ENCODE peak calls at places on chromosomes 1 and 21, in seven cellular contexts. One of them, this sample, is unnamed.

GRCh38 chr1:229844675-229845074 is 218.6 kb downstream of the URB2 start:
- DNase-seq in occipital lobe: no peak
- DNase-seq in epithelial cell of esophagus: peak
- DNase-seq in astrocyte: no peak
- DNase-seq in adrenal gland: no peak
- DNase-seq in cardiac fibroblast: no peak
- DNase-seq in MCF 10A: peak
- DNase-seq in this sample: no peak

GRCh38 chr1:226292874-226293552 is 16.0 kb downstream of the LIN9 start:
- DNase-seq in epithelial cell of esophagus: peak
- DNase-seq in occipital lobe: no peak
- DNase-seq in adrenal gland: no peak
- DNase-seq in MCF 10A: no peak
- DNase-seq in astrocyte: no peak
- DNase-seq in cardiac fibroblast: no peak
- DNase-seq in this sample: no peak

GRCh38 chr1:218584418-218585155 is 239.5 kb downstream of the TGFB2 start:
- DNase-seq in epithelial cell of esophagus: peak
- DNase-seq in occipital lobe: no peak
- DNase-seq in astrocyte: peak
- DNase-seq in cardiac fibroblast: no peak
- DNase-seq in MCF 10A: peak
- DNase-seq in adrenal gland: no peak
- DNase-seq in this sample: peak

GRCh38 chr1:182438326-182438725 is 11.6 kb upstream of the RGSL1 start:
- DNase-seq in MCF 10A: no peak
- DNase-seq in epithelial cell of esophagus: no peak
- DNase-seq in adrenal gland: no peak
- DNase-seq in occipital lobe: no peak
- DNase-seq in astrocyte: no peak
- DNase-seq in cardiac fibroblast: no peak
- DNase-seq in this sample: no peak

GRCh38 chr21:45080639-45081414 is 6.4 kb downstream of the ADARB1 start:
- DNase-seq in astrocyte: peak
- DNase-seq in epithelial cell of esophagus: no peak
- DNase-seq in occipital lobe: no peak
- DNase-seq in MCF 10A: peak
- DNase-seq in adrenal gland: no peak
- DNase-seq in cardiac fibroblast: peak
- DNase-seq in this sample: no peak

GRCh38 chr1:33018112-33018511 is 18.6 kb downstream of the AK2 start:
- DNase-seq in adrenal gland: no peak
- DNase-seq in epithelial cell of esophagus: no peak
- DNase-seq in astrocyte: no peak
- DNase-seq in cardiac fibroblast: no peak
- DNase-seq in occipital lobe: no peak
- DNase-seq in MCF 10A: no peak
- DNase-seq in this sample: no peak

GRCh38 chr1:235207202-235207565 is 46.1 kb upstream of the RBM34 start:
- DNase-seq in astrocyte: peak
- DNase-seq in MCF 10A: no peak
- DNase-seq in cardiac fibroblast: no peak
- DNase-seq in adrenal gland: no peak
- DNase-seq in epithelial cell of esophagus: no peak
- DNase-seq in occipital lobe: no peak
- DNase-seq in this sample: no peak

GRCh38 chr1:175749075-175749474 is 5.7 kb upstream of the TNR start:
- DNase-seq in adrenal gland: no peak
- DNase-seq in cardiac fibroblast: no peak
- DNase-seq in MCF 10A: no peak
- DNase-seq in epithelial cell of esophagus: no peak
- DNase-seq in astrocyte: no peak
- DNase-seq in occipital lobe: no peak
- DNase-seq in this sample: peak

GRCh38 chr1:69738458-69738857 is 170.7 kb downstream of the LRRC7 start:
- DNase-seq in MCF 10A: no peak
- DNase-seq in astrocyte: peak
- DNase-seq in adrenal gland: no peak
- DNase-seq in occipital lobe: no peak
- DNase-seq in cardiac fibroblast: peak
- DNase-seq in epithelial cell of esophagus: no peak
- DNase-seq in this sample: no peak

GRCh38 chr1:92989936-92990582 is 28.8 kb upstream of the DIPK1A start:
- DNase-seq in epithelial cell of esophagus: peak
- DNase-seq in adrenal gland: no peak
- DNase-seq in cardiac fibroblast: no peak
- DNase-seq in MCF 10A: peak
- DNase-seq in astrocyte: no peak
- DNase-seq in occipital lobe: no peak
- DNase-seq in this sample: peak

GRCh38 chr1:35642472-35642955 is 1.2 kb upstream of the PSMB2 start:
- DNase-seq in occipital lobe: no peak
- DNase-seq in MCF 10A: no peak
- DNase-seq in epithelial cell of esophagus: no peak
- DNase-seq in astrocyte: no peak
- DNase-seq in cardiac fibroblast: no peak
- DNase-seq in adrenal gland: no peak
- DNase-seq in this sample: peak

GRCh38 chr1:199693724-199694123 is 333.8 kb upstream of the NR5A2 start:
- DNase-seq in astrocyte: no peak
- DNase-seq in occipital lobe: no peak
- DNase-seq in cardiac fibroblast: no peak
- DNase-seq in adrenal gland: no peak
- DNase-seq in epithelial cell of esophagus: no peak
- DNase-seq in MCF 10A: no peak
- DNase-seq in this sample: no peak

GRCh38 chr1:119631433-119632102 is 16.5 kb downstream of the ZNF697 start:
- DNase-seq in astrocyte: peak
- DNase-seq in occipital lobe: peak
- DNase-seq in MCF 10A: peak
- DNase-seq in cardiac fibroblast: peak
- DNase-seq in epithelial cell of esophagus: peak
- DNase-seq in adrenal gland: peak
- DNase-seq in this sample: peak

GRCh38 chr1:10070206-10070605 is 37.4 kb downstream of the UBE4B start:
- DNase-seq in epithelial cell of esophagus: no peak
- DNase-seq in cardiac fibroblast: no peak
- DNase-seq in adrenal gland: no peak
- DNase-seq in astrocyte: no peak
- DNase-seq in MCF 10A: no peak
- DNase-seq in occipital lobe: no peak
- DNase-seq in this sample: no peak

GRCh38 chr1:243407284-243408018 is 151.6 kb downstream of the SDCCAG8 start:
- DNase-seq in cardiac fibroblast: peak
- DNase-seq in adrenal gland: no peak
- DNase-seq in astrocyte: peak
- DNase-seq in MCF 10A: peak
- DNase-seq in occipital lobe: no peak
- DNase-seq in epithelial cell of esophagus: peak
- DNase-seq in this sample: no peak

GRCh38 chr1:185207980-185208602 is 51.1 kb downstream of the SWT1 start:
- DNase-seq in MCF 10A: peak
- DNase-seq in adrenal gland: no peak
- DNase-seq in epithelial cell of esophagus: peak
- DNase-seq in cardiac fibroblast: no peak
- DNase-seq in astrocyte: no peak
- DNase-seq in occipital lobe: no peak
- DNase-seq in this sample: no peak

GRCh38 chr1:20184997-20185833 is 681 bp upstream of the UBXN10 start:
- DNase-seq in epithelial cell of esophagus: no peak
- DNase-seq in occipital lobe: no peak
- DNase-seq in MCF 10A: no peak
- DNase-seq in astrocyte: no peak
- DNase-seq in adrenal gland: no peak
- DNase-seq in cardiac fibroblast: no peak
- DNase-seq in this sample: no peak

GRCh38 chr21:45283019-45283610 is 4.6 kb downstream of the POFUT2 start:
- DNase-seq in adrenal gland: peak
- DNase-seq in astrocyte: no peak
- DNase-seq in epithelial cell of esophagus: no peak
- DNase-seq in cardiac fibroblast: no peak
- DNase-seq in occipital lobe: no peak
- DNase-seq in MCF 10A: no peak
- DNase-seq in this sample: no peak

GRCh38 chr21:37737497-37737896 is 178.8 kb downstream of the KCNJ6 start:
- DNase-seq in MCF 10A: no peak
- DNase-seq in adrenal gland: no peak
- DNase-seq in astrocyte: no peak
- DNase-seq in occipital lobe: no peak
- DNase-seq in epithelial cell of esophagus: no peak
- DNase-seq in cardiac fibroblast: no peak
- DNase-seq in this sample: no peak

GRCh38 chr1:180412583-180412982 is 89.8 kb downstream of the ACBD6 start:
- DNase-seq in occipital lobe: no peak
- DNase-seq in cardiac fibroblast: no peak
- DNase-seq in astrocyte: no peak
- DNase-seq in epithelial cell of esophagus: no peak
- DNase-seq in adrenal gland: no peak
- DNase-seq in MCF 10A: peak
- DNase-seq in this sample: no peak

GRCh38 chr1:242738702-242739225 is 214.3 kb upstream of the PLD5 start:
- DNase-seq in occipital lobe: no peak
- DNase-seq in cardiac fibroblast: no peak
- DNase-seq in epithelial cell of esophagus: no peak
- DNase-seq in astrocyte: no peak
- DNase-seq in MCF 10A: no peak
- DNase-seq in adrenal gland: no peak
- DNase-seq in this sample: no peak

GRCh38 chr1:30600706-30601105 is 122.7 kb downstream of the MATN1 start:
- DNase-seq in cardiac fibroblast: no peak
- DNase-seq in astrocyte: no peak
- DNase-seq in epithelial cell of esophagus: no peak
- DNase-seq in MCF 10A: no peak
- DNase-seq in adrenal gland: no peak
- DNase-seq in occipital lobe: no peak
- DNase-seq in this sample: no peak

GRCh38 chr1:44227211-44227610 is 13.9 kb downstream of the DMAP1 start:
- DNase-seq in cardiac fibroblast: no peak
- DNase-seq in astrocyte: no peak
- DNase-seq in epithelial cell of esophagus: peak
- DNase-seq in occipital lobe: no peak
- DNase-seq in adrenal gland: no peak
- DNase-seq in MCF 10A: peak
- DNase-seq in this sample: no peak

GRCh38 chr1:7587108-7587507 is 184.0 kb upstream of the VAMP3 start:
- DNase-seq in MCF 10A: no peak
- DNase-seq in cardiac fibroblast: no peak
- DNase-seq in adrenal gland: no peak
- DNase-seq in epithelial cell of esophagus: no peak
- DNase-seq in occipital lobe: no peak
- DNase-seq in astrocyte: no peak
- DNase-seq in this sample: no peak

GRCh38 chr1:9905010-9905409 is 5.1 kb downstream of the CTNNBIP1 start:
- DNase-seq in cardiac fibroblast: no peak
- DNase-seq in astrocyte: peak
- DNase-seq in occipital lobe: no peak
- DNase-seq in MCF 10A: no peak
- DNase-seq in epithelial cell of esophagus: no peak
- DNase-seq in adrenal gland: no peak
- DNase-seq in this sample: no peak

GRCh38 chr1:183996036-183996376 is 41.5 kb downstream of the COLGALT2 start:
- DNase-seq in cardiac fibroblast: no peak
- DNase-seq in astrocyte: no peak
- DNase-seq in occipital lobe: no peak
- DNase-seq in adrenal gland: no peak
- DNase-seq in epithelial cell of esophagus: no peak
- DNase-seq in MCF 10A: no peak
- DNase-seq in this sample: no peak

GRCh38 chr1:40064797-40065492 is 24.4 kb downstream of the CAP1 start:
- DNase-seq in epithelial cell of esophagus: no peak
- DNase-seq in adrenal gland: no peak
- DNase-seq in MCF 10A: no peak
- DNase-seq in occipital lobe: no peak
- DNase-seq in cardiac fibroblast: peak
- DNase-seq in astrocyte: no peak
- DNase-seq in this sample: no peak

GRCh38 chr1:167752219-167752985 is 30.6 kb downstream of the MPZL1 start:
- DNase-seq in adrenal gland: no peak
- DNase-seq in occipital lobe: no peak
- DNase-seq in epithelial cell of esophagus: peak
- DNase-seq in astrocyte: peak
- DNase-seq in MCF 10A: peak
- DNase-seq in cardiac fibroblast: no peak
- DNase-seq in this sample: peak

GRCh38 chr1:155219592-155220031 is 11.1 kb downstream of the MTX1 start:
- DNase-seq in adrenal gland: no peak
- DNase-seq in occipital lobe: peak
- DNase-seq in astrocyte: no peak
- DNase-seq in MCF 10A: peak
- DNase-seq in epithelial cell of esophagus: no peak
- DNase-seq in cardiac fibroblast: peak
- DNase-seq in this sample: no peak

GRCh38 chr1:155125946-155126493 is 1.7 kb upstream of the EFNA1 start:
- DNase-seq in astrocyte: no peak
- DNase-seq in cardiac fibroblast: peak
- DNase-seq in occipital lobe: peak
- DNase-seq in MCF 10A: peak
- DNase-seq in adrenal gland: peak
- DNase-seq in epithelial cell of esophagus: peak
- DNase-seq in this sample: no peak

GRCh38 chr1:29415156-29415830 is 179.0 kb downstream of the PTPRU start:
- DNase-seq in adrenal gland: no peak
- DNase-seq in astrocyte: no peak
- DNase-seq in epithelial cell of esophagus: no peak
- DNase-seq in MCF 10A: peak
- DNase-seq in occipital lobe: no peak
- DNase-seq in cardiac fibroblast: no peak
- DNase-seq in this sample: no peak

This sample was measured in MG63.